ENCODE peak calls at places on chromosome 1, in ten cellular contexts. G, R, P, O, A, K, W, U, B and M are unnamed samples.

GRCh38 chr1:6438047-6438525 is 13.5 kb downstream of the ESPN start:
- DNase-seq in G (peak), R (peak), P (peak), O (peak), A (peak), K (peak), W (no peak), U (peak), B (peak), M (peak)

GRCh38 chr1:70071597-70071996 is 133.8 kb downstream of the LRRC40 start:
- DNase-seq in G (no peak), R (no peak), P (no peak), O (no peak), A (no peak), K (no peak), W (no peak), U (no peak), B (no peak), M (no peak)

GRCh38 chr1:156154317-156154749 is 948 bp downstream of the SEMA4A start:
- DNase-seq in G (peak), R (no peak), P (peak), O (no peak), A (no peak), K (peak), W (no peak), U (no peak), B (no peak), M (peak)

GRCh38 chr1:97849350-97850339 is 71.2 kb downstream of the DPYD start:
- DNase-seq in G (no peak), R (no peak), P (no peak), O (no peak), A (no peak), K (peak), W (peak), U (no peak), B (no peak), M (no peak)

GRCh38 chr1:111990878-111991760 is 1.7 kb upstream of the KCND3 start:
- DNase-seq in G (peak), R (no peak), P (no peak), O (peak), A (peak), K (no peak), W (no peak), U (peak), B (peak), M (no peak)

GRCh38 chr1:56194911-56195310 is 384.5 kb downstream of the PLPP3 start:
- DNase-seq in G (no peak), R (no peak), P (no peak), O (no peak), A (no peak), K (no peak), W (no peak), U (no peak), B (no peak), M (no peak)

GRCh38 chr1:192439373-192440025 is 122.7 kb downstream of the RGS21 start:
- DNase-seq in G (no peak), R (no peak), P (no peak), O (no peak), A (no peak), K (no peak), W (peak), U (peak), B (no peak), M (no peak)

GRCh38 chr1:197633447-197634039 is 141.7 kb downstream of the DENND1B start:
- DNase-seq in G (no peak), R (no peak), P (no peak), O (no peak), A (no peak), K (no peak), W (no peak), U (no peak), B (no peak), M (no peak)